ENCODE peak calls at places on chromosomes 11 and 22, in four cellular contexts. M, J, O and G are unnamed samples.

GRCh38 chr11:68976563-68976962 is 4.2 kb downstream of the MRGPRD start:
- DNase-seq in M (no peak), O (no peak), J (peak), G (no peak)

GRCh38 chr22:40525250-40525884 is 111.2 kb downstream of the MRTFA start:
- DNase-seq in J (no peak), M (peak), O (peak), G (no peak)

GRCh38 chr11:72002841-72003775 is 4.4 kb downstream of the IL18BP start:
- DNase-seq in O (no peak), M (no peak), J (no peak), G (no peak)

GRCh38 chr22:25668437-25668836 is 73.6 kb upstream of the MYO18B start:
- DNase-seq in M (no peak), J (peak), O (peak), G (no peak)

GRCh38 chr22:46328066-46328465 is 7.4 kb upstream of the TRMU start:
- DNase-seq in J (no peak), M (no peak), O (no peak), G (no peak)

GRCh38 chr11:17760102-17761029 is 25.8 kb downstream of the KCNC1 start:
- DNase-seq in J (no peak), M (peak), O (peak), G (peak)

GRCh38 chr11:69049490-69049867 is 747 bp downstream of the TPCN2 start:
- DNase-seq in O (no peak), J (no peak), M (no peak), G (no peak)

GRCh38 chr11:128653828-128654231 is 40.0 kb upstream of the FLI1 start:
- DNase-seq in O (peak), J (peak), M (peak), G (no peak)

GRCh38 chr11:133576351-133576750 is 44.0 kb upstream of the OPCML start:
- DNase-seq in O (no peak), M (peak), J (no peak), G (no peak)

GRCh38 chr11:86664930-86665329 is 7.5 kb downstream of the ME3 start:
- DNase-seq in M (no peak), O (no peak), J (no peak), G (no peak)

GRCh38 chr22:30881361-30882180 is 87.0 kb downstream of the MORC2 start:
- DNase-seq in O (no peak), M (peak), J (no peak), G (no peak)

GRCh38 chr11:116658876-116659535 is 113.8 kb downstream of the BUD13 start:
- DNase-seq in J (no peak), M (no peak), O (no peak), G (no peak)

GRCh38 chr11:31827458-31828206 is 16.5 kb upstream of the PAX6 start:
- DNase-seq in O (no peak), M (no peak), J (no peak), G (no peak)

GRCh38 chr11:31828217-31828616 is 17.1 kb upstream of the PAX6 start:
- DNase-seq in J (no peak), O (no peak), M (no peak), G (no peak)

GRCh38 chr11:31824791-31825452 is 13.8 kb upstream of the PAX6 start:
- DNase-seq in M (no peak), J (no peak), O (no peak), G (no peak)

GRCh38 chr11:31825453-31826391 is 14.6 kb upstream of the PAX6 start:
- DNase-seq in O (no peak), J (no peak), M (no peak), G (no peak)

GRCh38 chr11:31826530-31827438 is 15.7 kb upstream of the PAX6 start:
- DNase-seq in J (no peak), O (no peak), M (no peak), G (no peak)
- H3K4me3 ChIP-seq in J (no peak), O (peak), M (no peak), G (no peak)

GRCh38 chr11:63510360-63511130 is 4.7 kb downstream of the LGALS12 start:
- DNase-seq in O (peak), M (no peak), J (no peak), G (no peak)
- TF ChIP-seq CTCF in O (peak), M (no peak), J (no peak), G (peak)

GRCh38 chr11:27354359-27354965 is 8.6 kb downstream of the CCDC34 start:
- DNase-seq in O (no peak), M (no peak), J (no peak), G (no peak)

GRCh38 chr11:27358306-27358705 is 4.7 kb downstream of the CCDC34 start:
- DNase-seq in M (no peak), J (no peak), O (no peak), G (no peak)

GRCh38 chr11:27357250-27357649 is 5.8 kb downstream of the CCDC34 start:
- DNase-seq in J (no peak), M (no peak), O (no peak), G (no peak)

GRCh38 chr11:27355575-27356104 is 7.4 kb downstream of the CCDC34 start:
- DNase-seq in J (no peak), M (no peak), O (no peak), G (no peak)

DNA sequence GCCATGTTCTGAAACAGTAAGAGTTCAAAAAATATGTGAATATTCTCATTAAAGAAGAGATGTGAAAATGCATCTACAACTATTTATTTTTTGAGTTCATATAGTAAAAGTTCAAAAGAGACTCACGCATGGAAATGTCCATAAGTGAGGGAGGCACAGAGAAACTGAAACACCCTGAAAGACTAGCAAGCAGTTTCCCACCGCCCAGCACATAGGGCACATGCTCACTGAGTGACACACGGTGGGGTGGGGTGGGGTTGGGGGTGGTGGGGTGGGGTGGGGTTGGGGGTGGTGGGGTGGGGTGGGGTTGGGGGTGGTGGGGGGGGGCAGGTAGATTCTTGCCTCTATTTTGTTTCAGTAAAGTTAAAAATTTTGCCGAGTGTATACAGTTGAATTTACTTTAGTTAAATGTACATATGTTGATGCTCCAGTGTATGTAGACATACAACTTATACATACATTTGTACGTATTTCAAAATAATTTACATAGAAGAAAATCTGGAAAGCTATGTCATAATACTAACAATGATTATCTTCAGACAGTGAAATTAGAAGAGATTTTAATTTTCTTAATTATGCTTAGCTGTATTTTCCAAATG is 6.3 kb downstream of the CCDC34 start:
- DNase-seq in O (no peak), M (no peak), J (no peak), G (no peak)
- H3K4me3 ChIP-seq in O (no peak), M (no peak), J (no peak), G (no peak)

GRCh38 chr11:112004389-112004788 is 20.8 kb upstream of the DLAT start:
- DNase-seq in J (no peak), M (no peak), O (no peak), G (no peak)
- TF ChIP-seq CTCF in J (no peak), M (peak), O (no peak), G (peak)

GRCh38 chr11:121800704-121801516 is 315.1 kb downstream of the BLID start:
- DNase-seq in M (no peak), O (no peak), J (no peak), G (no peak)

GRCh38 chr11:121802542-121802941 is 313.5 kb downstream of the BLID start:
- DNase-seq in M (peak), J (no peak), O (no peak), G (no peak)

GRCh38 chr11:121797496-121797895 is 318.5 kb downstream of the BLID start:
- DNase-seq in O (no peak), J (no peak), M (no peak), G (no peak)

GRCh38 chr11:121801796-121802195 is 314.2 kb downstream of the BLID start:
- DNase-seq in O (no peak), M (no peak), J (no peak), G (no peak)

DNA sequence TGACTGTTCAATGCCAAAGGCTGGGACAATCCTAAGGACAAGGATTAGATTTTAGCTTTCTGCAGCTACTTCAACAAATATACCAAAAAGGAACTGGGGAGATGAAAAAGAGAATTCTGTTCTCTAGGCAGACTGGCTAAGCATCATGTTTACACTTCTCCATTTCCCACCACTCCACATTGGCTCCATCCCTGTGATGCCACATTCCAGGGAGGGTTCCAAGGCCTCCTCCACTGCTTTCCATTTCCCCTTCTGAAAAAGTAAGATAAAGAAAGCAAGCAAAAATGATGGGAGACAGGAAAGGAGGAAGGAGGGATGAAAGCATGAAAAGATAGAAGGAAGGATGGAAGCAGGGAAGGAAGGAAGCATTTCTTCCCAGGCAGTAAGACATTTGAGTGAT is 315.8 kb downstream of the BLID start:
- DNase-seq in J (no peak), O (no peak), M (no peak), G (no peak)
- H3K4me3 ChIP-seq in J (no peak), O (no peak), M (no peak), G (no peak)